ENCODE peak calls at places on chromosomes 6 and 20, in six cellular contexts. One of them, this sample, is unnamed.

GRCh38 chr6:152142116-152142515 is 334.6 kb downstream of the ESR1 start:
- DNase-seq in SK-N-SH: no peak
- DNase-seq in neural progenitor cell: no peak
- DNase-seq in MM.1S: no peak
- DNase-seq in PC-3: no peak
- DNase-seq in HCT116: no peak
- DNase-seq in this sample: no peak

GRCh38 chr6:69867075-69867911 is 937 bp downstream of the COL19A1 start:
- DNase-seq in SK-N-SH: peak
- DNase-seq in neural progenitor cell: peak
- DNase-seq in MM.1S: peak
- DNase-seq in PC-3: peak
- DNase-seq in HCT116: no peak
- DNase-seq in this sample: peak

GRCh38 chr6:38171997-38172738 is 352.6 kb downstream of the ZFAND3 start:
- DNase-seq in SK-N-SH: no peak
- DNase-seq in neural progenitor cell: no peak
- DNase-seq in MM.1S: no peak
- DNase-seq in PC-3: no peak
- DNase-seq in HCT116: no peak
- DNase-seq in this sample: no peak

GRCh38 chr20:2809690-2810089 is 5.1 kb upstream of the C20orf141 start:
- DNase-seq in SK-N-SH: no peak
- DNase-seq in neural progenitor cell: no peak
- DNase-seq in MM.1S: no peak
- DNase-seq in PC-3: no peak
- DNase-seq in HCT116: no peak
- DNase-seq in this sample: no peak

GRCh38 chr6:14280006-14280510 is 162.5 kb downstream of the CD83 start:
- DNase-seq in SK-N-SH: no peak
- DNase-seq in neural progenitor cell: no peak
- DNase-seq in MM.1S: no peak
- DNase-seq in PC-3: no peak
- DNase-seq in HCT116: no peak
- DNase-seq in this sample: no peak

GRCh38 chr6:160188773-160189172 is 67.2 kb downstream of the SLC22A1 start:
- DNase-seq in SK-N-SH: no peak
- DNase-seq in neural progenitor cell: no peak
- DNase-seq in MM.1S: no peak
- DNase-seq in PC-3: peak
- DNase-seq in HCT116: no peak
- DNase-seq in this sample: peak

GRCh38 chr6:134249759-134250602 is 67.9 kb downstream of the SGK1 start:
- DNase-seq in SK-N-SH: no peak
- DNase-seq in neural progenitor cell: no peak
- DNase-seq in MM.1S: peak
- DNase-seq in PC-3: no peak
- DNase-seq in HCT116: no peak
- DNase-seq in this sample: peak

GRCh38 chr6:41036188-41036587 is 2.8 kb downstream of the UNC5CL start:
- DNase-seq in SK-N-SH: no peak
- DNase-seq in neural progenitor cell: no peak
- DNase-seq in MM.1S: no peak
- DNase-seq in PC-3: peak
- DNase-seq in HCT116: peak
- DNase-seq in this sample: no peak

GRCh38 chr6:42520786-42521607 is 42.8 kb upstream of the UBR2 start:
- DNase-seq in SK-N-SH: no peak
- DNase-seq in neural progenitor cell: no peak
- DNase-seq in MM.1S: no peak
- DNase-seq in PC-3: peak
- DNase-seq in HCT116: peak
- DNase-seq in this sample: peak

GRCh38 chr20:55597526-55597925 is 407.8 kb downstream of the CBLN4 start:
- DNase-seq in SK-N-SH: no peak
- DNase-seq in neural progenitor cell: no peak
- DNase-seq in MM.1S: no peak
- DNase-seq in PC-3: no peak
- DNase-seq in HCT116: no peak
- DNase-seq in this sample: no peak

GRCh38 chr20:23293689-23294088 is 56.9 kb upstream of the NXT1 start:
- DNase-seq in SK-N-SH: no peak
- DNase-seq in neural progenitor cell: no peak
- DNase-seq in MM.1S: no peak
- DNase-seq in PC-3: no peak
- DNase-seq in HCT116: no peak
- DNase-seq in this sample: no peak

GRCh38 chr6:49556429-49556837 is 6.0 kb downstream of the C6orf141 start:
- DNase-seq in SK-N-SH: no peak
- DNase-seq in neural progenitor cell: no peak
- DNase-seq in MM.1S: no peak
- DNase-seq in PC-3: peak
- DNase-seq in HCT116: peak
- DNase-seq in this sample: peak

GRCh38 chr6:141808662-141809061 is 324.1 kb upstream of the GJE1 start:
- DNase-seq in SK-N-SH: no peak
- DNase-seq in neural progenitor cell: peak
- DNase-seq in MM.1S: no peak
- DNase-seq in PC-3: no peak
- DNase-seq in HCT116: no peak
- DNase-seq in this sample: no peak

GRCh38 chr20:18637296-18637695 is 49.4 kb downstream of the DTD1 start:
- DNase-seq in SK-N-SH: no peak
- DNase-seq in neural progenitor cell: no peak
- DNase-seq in MM.1S: no peak
- DNase-seq in PC-3: no peak
- DNase-seq in HCT116: no peak
- DNase-seq in this sample: no peak

GRCh38 chr20:33866398-33867079 is 55.4 kb downstream of the CHMP4B start:
- DNase-seq in SK-N-SH: peak
- DNase-seq in neural progenitor cell: no peak
- DNase-seq in MM.1S: no peak
- DNase-seq in PC-3: no peak
- DNase-seq in HCT116: no peak
- DNase-seq in this sample: peak

DNA sequence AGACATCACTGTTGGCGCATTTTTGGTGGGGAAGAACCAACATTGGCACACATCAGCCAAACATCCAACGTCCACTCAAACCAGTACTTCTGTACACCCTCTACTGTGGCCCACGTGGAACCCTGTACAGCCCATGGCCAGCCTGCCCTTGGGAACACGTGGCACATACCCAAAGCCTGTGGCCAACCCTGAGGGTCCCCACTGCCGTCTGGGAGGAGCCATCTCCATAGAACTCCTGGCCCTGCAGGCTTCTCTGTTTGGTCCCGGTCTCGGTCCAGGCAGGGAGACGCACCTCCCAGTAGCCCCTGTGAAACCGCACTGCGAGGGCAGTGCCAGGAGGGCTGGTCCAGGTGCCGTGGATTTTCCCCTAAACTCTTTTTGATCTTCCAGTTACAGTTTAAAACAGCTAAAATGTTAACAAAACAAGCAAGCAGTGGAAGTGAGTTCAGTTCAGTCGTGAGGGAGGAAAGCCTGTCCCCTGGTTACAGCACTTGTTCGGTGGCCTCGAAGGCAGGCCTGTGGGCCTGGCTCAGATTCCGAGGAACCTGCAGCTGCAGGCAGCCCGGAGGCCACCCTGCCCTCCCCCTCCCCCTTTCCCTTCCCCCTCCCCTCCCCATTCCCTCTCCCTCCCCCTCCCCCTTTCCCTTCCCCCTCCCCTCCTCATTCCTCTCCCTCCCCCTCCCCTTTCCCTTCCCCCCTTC is 233.7 kb downstream of the DLL1 start:
- DNase-seq in SK-N-SH: no peak
- DNase-seq in neural progenitor cell: no peak
- DNase-seq in MM.1S: no peak
- DNase-seq in PC-3: no peak
- DNase-seq in HCT116: no peak
- DNase-seq in this sample: no peak
- TF ChIP-seq EZH2phosphoT487 in SK-N-SH: no peak
- TF ChIP-seq EZH2phosphoT487 in neural progenitor cell: no peak
- TF ChIP-seq EZH2phosphoT487 in MM.1S: no peak
- TF ChIP-seq EZH2phosphoT487 in PC-3: no peak
- TF ChIP-seq EZH2phosphoT487 in HCT116: no peak
- TF ChIP-seq EZH2phosphoT487 in this sample: no peak

GRCh38 chr6:1381397-1382330 is 7.7 kb upstream of the FOXF2 start:
- DNase-seq in SK-N-SH: peak
- DNase-seq in neural progenitor cell: peak
- DNase-seq in MM.1S: peak
- DNase-seq in PC-3: peak
- DNase-seq in HCT116: no peak
- DNase-seq in this sample: peak
- H3K9ac ChIP-seq in SK-N-SH: no peak
- H3K9ac ChIP-seq in neural progenitor cell: no peak
- H3K9ac ChIP-seq in MM.1S: no peak
- H3K9ac ChIP-seq in PC-3: no peak
- H3K9ac ChIP-seq in HCT116: no peak
- H3K9ac ChIP-seq in this sample: no peak

GRCh38 chr6:27031302-27031701 is 216.2 kb upstream of the PRSS16 start:
- DNase-seq in SK-N-SH: no peak
- DNase-seq in neural progenitor cell: no peak
- DNase-seq in MM.1S: no peak
- DNase-seq in PC-3: peak
- DNase-seq in HCT116: no peak
- DNase-seq in this sample: no peak
- TF ChIP-seq EZH2phosphoT487 in SK-N-SH: no peak
- TF ChIP-seq EZH2phosphoT487 in neural progenitor cell: no peak
- TF ChIP-seq EZH2phosphoT487 in MM.1S: no peak
- TF ChIP-seq EZH2phosphoT487 in PC-3: no peak
- TF ChIP-seq EZH2phosphoT487 in HCT116: no peak
- TF ChIP-seq EZH2phosphoT487 in this sample: no peak

GRCh38 chr6:34231566-34232336 is 4.9 kb upstream of the HMGA1 start:
- DNase-seq in SK-N-SH: no peak
- DNase-seq in neural progenitor cell: no peak
- DNase-seq in MM.1S: no peak
- DNase-seq in PC-3: no peak
- DNase-seq in HCT116: no peak
- DNase-seq in this sample: no peak

GRCh38 chr6:34234667-34235604 is 1.7 kb upstream of the HMGA1 start:
- DNase-seq in SK-N-SH: no peak
- DNase-seq in neural progenitor cell: peak
- DNase-seq in MM.1S: no peak
- DNase-seq in PC-3: no peak
- DNase-seq in HCT116: no peak
- DNase-seq in this sample: no peak

GRCh38 chr6:34232901-34233300 is 3.8 kb upstream of the HMGA1 start:
- DNase-seq in SK-N-SH: no peak
- DNase-seq in neural progenitor cell: no peak
- DNase-seq in MM.1S: no peak
- DNase-seq in PC-3: no peak
- DNase-seq in HCT116: no peak
- DNase-seq in this sample: peak

GRCh38 chr6:34235605-34236422 is 859 bp upstream of the HMGA1 start:
- DNase-seq in SK-N-SH: no peak
- DNase-seq in neural progenitor cell: peak
- DNase-seq in MM.1S: no peak
- DNase-seq in PC-3: peak
- DNase-seq in HCT116: no peak
- DNase-seq in this sample: peak

DNA sequence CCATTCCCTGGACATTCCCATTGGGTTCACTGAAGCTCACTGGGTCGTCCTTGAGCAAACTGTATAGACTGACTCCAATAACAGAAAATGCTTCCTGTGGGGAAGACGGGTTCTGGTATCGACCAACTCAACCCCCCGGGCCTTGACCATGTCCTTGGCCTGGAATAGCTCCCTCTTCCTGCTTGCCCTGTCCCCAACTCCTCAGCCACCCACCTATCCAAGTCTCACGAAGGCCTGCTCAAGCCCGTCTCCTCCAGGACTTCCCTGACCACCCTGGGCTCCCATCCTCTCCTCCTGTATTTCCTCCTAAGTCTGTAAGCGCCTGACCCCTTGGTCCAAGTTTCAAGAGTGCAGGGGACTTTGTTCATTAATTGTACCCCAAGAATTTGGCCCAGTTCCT is 2.8 kb upstream of the HMGA1 start:
- DNase-seq in SK-N-SH: no peak
- DNase-seq in neural progenitor cell: no peak
- DNase-seq in MM.1S: no peak
- DNase-seq in PC-3: no peak
- DNase-seq in HCT116: no peak
- DNase-seq in this sample: no peak
- H3K9ac ChIP-seq in SK-N-SH: no peak
- H3K9ac ChIP-seq in neural progenitor cell: peak
- H3K9ac ChIP-seq in MM.1S: no peak
- H3K9ac ChIP-seq in PC-3: no peak
- H3K9ac ChIP-seq in HCT116: peak
- H3K9ac ChIP-seq in this sample: no peak

DNA sequence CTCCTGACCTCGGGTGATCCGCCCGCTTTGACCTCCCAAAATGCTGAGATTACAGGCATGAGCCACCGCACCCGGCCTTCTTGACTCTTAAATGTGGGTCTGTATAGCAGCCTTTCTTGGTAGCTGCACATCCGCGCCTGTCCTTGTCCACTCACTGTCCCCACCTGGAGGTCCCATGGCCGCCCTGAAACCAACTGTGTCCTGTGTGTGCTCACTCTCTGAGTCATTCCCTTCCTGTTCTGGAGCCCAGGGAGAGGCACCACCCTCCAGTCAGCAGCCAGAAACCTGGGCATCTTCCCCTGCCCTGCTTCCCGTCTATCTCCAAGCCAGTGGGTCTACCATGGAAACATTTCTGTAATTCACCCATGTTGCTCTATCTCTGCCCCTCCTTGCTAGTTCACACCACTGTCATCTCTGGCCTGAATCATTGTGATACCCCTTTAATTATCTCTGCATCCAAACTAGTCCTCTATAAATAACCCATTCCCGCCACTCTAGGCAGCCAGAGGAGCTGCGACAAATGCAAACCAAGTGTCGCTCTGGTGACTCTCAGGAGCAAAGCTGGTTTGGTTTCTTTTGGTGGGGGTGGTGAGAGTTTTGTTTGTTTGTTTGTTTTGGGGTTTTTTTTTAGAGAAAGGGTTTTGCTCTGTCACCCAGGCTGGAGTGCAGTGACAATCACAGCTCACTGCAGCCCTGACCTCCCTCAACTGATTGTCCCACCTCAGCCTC is 28.7 kb upstream of the SYNJ2 start:
- DNase-seq in SK-N-SH: no peak
- DNase-seq in neural progenitor cell: no peak
- DNase-seq in MM.1S: no peak
- DNase-seq in PC-3: peak
- DNase-seq in HCT116: no peak
- DNase-seq in this sample: peak
- TF ChIP-seq EZH2phosphoT487 in SK-N-SH: no peak
- TF ChIP-seq EZH2phosphoT487 in neural progenitor cell: no peak
- TF ChIP-seq EZH2phosphoT487 in MM.1S: no peak
- TF ChIP-seq EZH2phosphoT487 in PC-3: no peak
- TF ChIP-seq EZH2phosphoT487 in HCT116: no peak
- TF ChIP-seq EZH2phosphoT487 in this sample: no peak